ENCODE peak calls at places on chromosomes 16 and 17, in six cellular contexts. C, Y, V, L, F and S are unnamed samples.

GRCh38 chr16:72836985-72837384 is 210.9 kb downstream of the ZFHX3 start:
- DNase-seq in C (no peak), L (no peak), V (no peak), F (no peak), Y (no peak), S (no peak)

GRCh38 chr17:72788950-72789585 is 303.4 kb downstream of the SLC39A11 start:
- DNase-seq in V (no peak), L (no peak), F (no peak), C (no peak), Y (no peak), S (no peak)

GRCh38 chr16:52572656-52573055 is 25.7 kb upstream of the TOX3 start:
- DNase-seq in V (no peak), Y (no peak), F (no peak), C (no peak), L (no peak), S (no peak)

GRCh38 chr17:76447931-76448652 is 4.9 kb downstream of the UBE2O start:
- DNase-seq in L (no peak), V (no peak), F (no peak), C (no peak), Y (no peak), S (no peak)

GRCh38 chr16:69031877-69032301 is 73.6 kb upstream of the HAS3 start:
- DNase-seq in C (no peak), Y (no peak), L (no peak), F (no peak), V (no peak), S (no peak)

GRCh38 chr16:14193316-14193871 is 122.3 kb downstream of the MRTFB start:
- DNase-seq in C (no peak), V (no peak), L (no peak), Y (no peak), F (no peak), S (no peak)

GRCh38 chr16:11250786-11251524 is 5.0 kb downstream of the SOCS1 start:
- DNase-seq in F (no peak), C (no peak), L (no peak), Y (no peak), V (no peak), S (no peak)

GRCh38 chr17:38730526-38731379 is 612 bp downstream of the CISD3 start:
- DNase-seq in L (no peak), V (peak; percentile 92), F (peak; percentile 83), Y (no peak), C (peak; percentile 81), S (no peak)

GRCh38 chr17:57135748-57136342 is 50.8 kb downstream of the AKAP1 start:
- DNase-seq in Y (no peak), C (no peak), F (no peak), L (no peak), V (no peak), S (no peak)

GRCh38 chr17:41814195-41814594 is 1.4 kb downstream of the FKBP10 start:
- DNase-seq in V (no peak), C (no peak), L (no peak), F (no peak), Y (no peak), S (no peak)

GRCh38 chr16:819336-819735 is 18.8 kb upstream of the GNG13 start:
- DNase-seq in V (no peak), L (no peak), F (no peak), C (no peak), Y (no peak), S (no peak)

GRCh38 chr17:79721993-79722671 is 8.6 kb upstream of the ENPP7 start:
- DNase-seq in F (no peak), V (no peak), C (no peak), Y (no peak), L (no peak), S (no peak)

GRCh38 chr16:57711-58110 is 4.1 kb downstream of the SNRNP25 start:
- DNase-seq in Y (no peak), L (no peak), V (no peak), C (no peak), F (no peak), S (no peak)

GRCh38 chr16:20887207-20887606 is 13.0 kb downstream of the DCUN1D3 start:
- DNase-seq in C (no peak), V (no peak), F (no peak), L (no peak), Y (no peak), S (no peak)

GRCh38 chr17:78010759-78011158 is 52.3 kb downstream of the TNRC6C start:
- DNase-seq in F (no peak), Y (no peak), V (no peak), L (no peak), C (no peak), S (no peak)

GRCh38 chr17:45828171-45829133 is 16.2 kb upstream of the SPPL2C start:
- DNase-seq in L (no peak), Y (no peak), C (no peak), F (no peak), V (no peak), S (peak; percentile 44)

GRCh38 chr16:65268331-65268730 is 146.5 kb upstream of the CDH11 start:
- DNase-seq in Y (no peak), C (no peak), F (no peak), L (no peak), V (no peak), S (no peak)

GRCh38 chr17:40168262-40168832 is 8.9 kb upstream of the RAPGEFL1 start:
- DNase-seq in Y (peak; percentile 36), L (no peak), C (no peak), F (no peak), V (peak; percentile 50), S (peak; percentile 62)

GRCh38 chr17:40092581-40092980 is 7.8 kb downstream of the NR1D1 start:
- DNase-seq in V (no peak), L (peak; percentile 87), Y (no peak), F (no peak), C (peak; percentile 61), S (no peak)

GRCh38 chr17:79498854-79499253 is 112.0 kb downstream of the RBFOX3 start:
- DNase-seq in F (no peak), Y (no peak), V (no peak), L (no peak), C (no peak), S (no peak)

GRCh38 chr16:66735891-66736290 is 15.5 kb downstream of the DYNC1LI2 start:
- DNase-seq in C (no peak), L (no peak), V (no peak), F (no peak), Y (no peak), S (peak; percentile 55)

GRCh38 chr17:56824503-56824902 is 9.2 kb downstream of the C17orf67 start:
- DNase-seq in Y (no peak), L (no peak), C (no peak), F (no peak), V (no peak), S (no peak)

GRCh38 chr17:3968017-3968416 is 3.8 kb upstream of the ATP2A3 start:
- DNase-seq in F (no peak), C (no peak), V (no peak), L (no peak), Y (no peak), S (no peak)

GRCh38 chr17:3965123-3965800 is 1.0 kb upstream of the ATP2A3 start:
- DNase-seq in F (peak; percentile 60), C (no peak), L (no peak), V (peak; percentile 85), Y (peak; percentile 62), S (no peak)

GRCh38 chr17:3968886-3969524 is 4.8 kb upstream of the ATP2A3 start:
- DNase-seq in C (no peak), V (no peak), L (no peak), Y (no peak), F (no peak), S (no peak)

GRCh38 chr17:3964203-3965122 is at the start of gene ATP2A3:
- DNase-seq in Y (no peak), C (no peak), L (no peak), V (peak; percentile 76), F (peak; percentile 57), S (no peak)

DNA sequence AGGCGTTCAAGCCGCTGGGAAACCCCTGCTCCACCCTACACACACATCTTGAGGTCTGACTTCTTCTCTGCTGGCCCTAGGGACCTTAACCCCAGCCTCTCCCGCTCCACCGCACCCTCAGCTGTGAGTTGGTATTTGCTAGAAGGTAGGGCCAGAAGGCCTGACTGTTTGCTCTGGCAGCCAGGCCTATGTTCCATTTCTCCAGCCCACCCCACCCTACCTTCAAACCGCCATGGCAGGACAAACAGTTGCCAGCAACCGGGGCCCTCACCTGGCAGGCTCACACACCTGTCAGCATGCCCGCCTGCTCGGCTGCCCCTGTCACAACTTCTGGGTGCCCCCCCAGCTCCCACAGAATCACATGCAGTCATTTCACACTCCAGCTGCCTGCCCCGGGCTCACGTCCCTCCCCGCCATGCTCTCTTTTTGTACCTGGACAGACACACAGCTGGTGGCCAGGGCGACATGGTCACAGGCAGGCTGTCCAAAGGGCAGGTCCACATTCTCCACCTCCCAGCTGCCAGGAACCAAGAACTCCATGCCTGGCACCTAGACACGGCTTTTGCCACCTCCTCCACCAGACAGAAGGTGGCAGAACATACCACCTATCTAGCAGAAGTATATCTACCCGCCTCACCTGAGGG is 2.6 kb upstream of the ATP2A3 start:
- DNase-seq in F (no peak), L (no peak), V (no peak), Y (no peak), C (no peak), S (no peak)
- TF ChIP-seq CTCF in F (no peak), L (no peak), V (no peak), Y (no peak), C (no peak), S (no peak)

GRCh38 chr16:86509759-86510464 is 415 bp upstream of the FOXF1 start:
- DNase-seq in C (peak; percentile 17), V (no peak), Y (no peak), L (no peak), F (peak; percentile 54), S (no peak)
- H3K27ac ChIP-seq in C (peak overlapping the region; percentile 31), V (peak overlapping the region; percentile 86), Y (peak overlapping the region; percentile 86), L (peak overlapping the region; percentile 94), F (peak overlapping the region; percentile 60), S (no peak overlapping the region)

GRCh38 chr17:35982409-35983191 is 1.3 kb upstream of the CCL16 start:
- DNase-seq in F (no peak), C (no peak), L (no peak), V (no peak), Y (no peak), S (no peak)

GRCh38 chr17:35984140-35984539 is 2.4 kb downstream of the CCL14 start:
- DNase-seq in V (no peak), Y (no peak), L (no peak), F (no peak), C (no peak), S (no peak)

GRCh38 chr17:35978346-35978745 is 3.0 kb downstream of the CCL16 start:
- DNase-seq in Y (no peak), V (no peak), C (no peak), L (peak; percentile 3), F (no peak), S (no peak)

GRCh38 chr17:35981246-35981645 is at the start of gene CCL16:
- DNase-seq in C (no peak), V (no peak), Y (no peak), F (no peak), L (no peak), S (no peak)

DNA sequence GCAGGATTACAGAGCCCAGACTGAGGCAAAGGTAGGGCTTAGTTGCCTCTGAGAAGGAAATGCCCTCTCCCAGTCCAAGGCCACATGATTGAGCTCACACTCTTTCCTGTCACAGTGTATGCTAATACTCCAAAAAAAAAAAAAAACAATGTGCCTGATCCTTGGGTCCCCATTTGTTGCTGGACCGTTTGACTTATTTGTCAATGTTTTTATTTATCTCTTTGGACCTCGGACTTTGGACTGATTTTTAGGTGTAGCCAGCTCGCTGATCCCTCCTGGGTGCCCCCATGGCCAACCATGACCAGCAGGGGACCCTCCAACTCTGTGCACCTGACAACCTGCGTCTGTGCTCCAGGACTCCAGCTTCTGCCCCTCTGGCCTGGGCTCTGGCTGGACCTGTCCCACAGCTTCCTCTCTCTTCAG is 622 bp upstream of the CCL16 start:
- DNase-seq in V (no peak), C (no peak), Y (no peak), F (no peak), L (no peak), S (no peak)
- TF ChIP-seq CTCF in V (no peak), C (no peak), Y (no peak), F (no peak), L (no peak), S (no peak)

GRCh38 chr17:81043319-81043724 is 8.4 kb downstream of the BAIAP2 start:
- DNase-seq in C (no peak), F (peak; percentile 10), Y (no peak), L (no peak), V (no peak), S (no peak)
- H3K27ac ChIP-seq in C (no peak overlapping the region), F (peak overlapping the region; percentile 86), Y (peak overlapping the region; percentile 90), L (peak overlapping the region; percentile 67), V (peak overlapping the region; percentile 88), S (peak overlapping the region; percentile 98)